ENCODE peak calls at places on chromosomes 6 and 20, in four cellular contexts. One of them, this sample, is unnamed.

GRCh38 chr20:8005033-8005432 is 14.5 kb downstream of the TMX4 start:
- DNase-seq in cardiac fibroblast: no peak
- DNase-seq in activated gamma-delta T cell treated with Interleukin-2 at 50 U/mL for 16 hours: no peak
- DNase-seq in nephron progenitor cell: no peak
- DNase-seq in this sample: no peak

GRCh38 chr6:54335871-54336270 is 27.6 kb downstream of the TINAG start:
- DNase-seq in cardiac fibroblast: peak
- DNase-seq in nephron progenitor cell: no peak
- DNase-seq in activated gamma-delta T cell treated with Interleukin-2 at 50 U/mL for 16 hours: no peak
- DNase-seq in this sample: peak

GRCh38 chr6:46628498-46628897 is 24.1 kb downstream of the CYP39A1 start:
- DNase-seq in activated gamma-delta T cell treated with Interleukin-2 at 50 U/mL for 16 hours: no peak
- DNase-seq in cardiac fibroblast: no peak
- DNase-seq in nephron progenitor cell: no peak
- DNase-seq in this sample: no peak

GRCh38 chr20:32638848-32639247 is 34.9 kb downstream of the C20orf203 start:
- DNase-seq in activated gamma-delta T cell treated with Interleukin-2 at 50 U/mL for 16 hours: no peak
- DNase-seq in cardiac fibroblast: no peak
- DNase-seq in nephron progenitor cell: no peak
- DNase-seq in this sample: no peak

GRCh38 chr6:133764011-133764812 is 124.7 kb upstream of the TCF21 start:
- DNase-seq in activated gamma-delta T cell treated with Interleukin-2 at 50 U/mL for 16 hours: no peak
- DNase-seq in nephron progenitor cell: no peak
- DNase-seq in cardiac fibroblast: peak
- DNase-seq in this sample: peak

GRCh38 chr6:127298475-127298874 is 31.8 kb downstream of the RNF146 start:
- DNase-seq in activated gamma-delta T cell treated with Interleukin-2 at 50 U/mL for 16 hours: no peak
- DNase-seq in cardiac fibroblast: peak
- DNase-seq in nephron progenitor cell: no peak
- DNase-seq in this sample: no peak

GRCh38 chr20:8914421-8914820 is 154.5 kb upstream of the PLCB4 start:
- DNase-seq in nephron progenitor cell: no peak
- DNase-seq in activated gamma-delta T cell treated with Interleukin-2 at 50 U/mL for 16 hours: no peak
- DNase-seq in cardiac fibroblast: no peak
- DNase-seq in this sample: no peak

GRCh38 chr6:125918681-125919566 is 37.6 kb upstream of the HINT3 start:
- DNase-seq in nephron progenitor cell: no peak
- DNase-seq in cardiac fibroblast: peak
- DNase-seq in activated gamma-delta T cell treated with Interleukin-2 at 50 U/mL for 16 hours: no peak
- DNase-seq in this sample: peak

GRCh38 chr6:151493495-151494234 is at the start of gene CCDC170:
- DNase-seq in nephron progenitor cell: peak
- DNase-seq in activated gamma-delta T cell treated with Interleukin-2 at 50 U/mL for 16 hours: no peak
- DNase-seq in cardiac fibroblast: peak
- DNase-seq in this sample: peak

GRCh38 chr20:2402271-2402980 is 21.7 kb downstream of the TGM6 start:
- DNase-seq in activated gamma-delta T cell treated with Interleukin-2 at 50 U/mL for 16 hours: no peak
- DNase-seq in nephron progenitor cell: no peak
- DNase-seq in cardiac fibroblast: peak
- DNase-seq in this sample: no peak

GRCh38 chr6:11298651-11299420 is 66.4 kb upstream of the NEDD9 start:
- DNase-seq in cardiac fibroblast: peak
- DNase-seq in activated gamma-delta T cell treated with Interleukin-2 at 50 U/mL for 16 hours: peak
- DNase-seq in nephron progenitor cell: peak
- DNase-seq in this sample: no peak

GRCh38 chr20:21315138-21315537 is 12.0 kb downstream of the XRN2 start:
- DNase-seq in cardiac fibroblast: peak
- DNase-seq in nephron progenitor cell: no peak
- DNase-seq in activated gamma-delta T cell treated with Interleukin-2 at 50 U/mL for 16 hours: no peak
- DNase-seq in this sample: peak

GRCh38 chr6:163867518-163868292 is 453.2 kb downstream of the QKI start:
- DNase-seq in nephron progenitor cell: no peak
- DNase-seq in cardiac fibroblast: no peak
- DNase-seq in activated gamma-delta T cell treated with Interleukin-2 at 50 U/mL for 16 hours: no peak
- DNase-seq in this sample: no peak

GRCh38 chr6:83038246-83038645 is 27.4 kb downstream of the UBE3D start:
- DNase-seq in activated gamma-delta T cell treated with Interleukin-2 at 50 U/mL for 16 hours: no peak
- DNase-seq in nephron progenitor cell: no peak
- DNase-seq in cardiac fibroblast: no peak
- DNase-seq in this sample: no peak

GRCh38 chr20:53695797-53696527 is 102.3 kb upstream of the ZNF217 start:
- DNase-seq in activated gamma-delta T cell treated with Interleukin-2 at 50 U/mL for 16 hours: no peak
- DNase-seq in cardiac fibroblast: no peak
- DNase-seq in nephron progenitor cell: no peak
- DNase-seq in this sample: no peak

GRCh38 chr6:150410906-150411305 is 42.1 kb downstream of the IYD start:
- DNase-seq in activated gamma-delta T cell treated with Interleukin-2 at 50 U/mL for 16 hours: no peak
- DNase-seq in cardiac fibroblast: peak
- DNase-seq in nephron progenitor cell: no peak
- DNase-seq in this sample: no peak

GRCh38 chr6:10617008-10617696 is 77.3 kb downstream of the C6orf52 start:
- DNase-seq in nephron progenitor cell: no peak
- DNase-seq in cardiac fibroblast: no peak
- DNase-seq in activated gamma-delta T cell treated with Interleukin-2 at 50 U/mL for 16 hours: no peak
- DNase-seq in this sample: no peak

GRCh38 chr6:104187616-104188015 is 672.1 kb downstream of the HACE1 start:
- DNase-seq in activated gamma-delta T cell treated with Interleukin-2 at 50 U/mL for 16 hours: no peak
- DNase-seq in cardiac fibroblast: no peak
- DNase-seq in nephron progenitor cell: no peak
- DNase-seq in this sample: no peak

GRCh38 chr20:53321596-53321995 is 272.0 kb downstream of the ZNF217 start:
- DNase-seq in nephron progenitor cell: no peak
- DNase-seq in cardiac fibroblast: no peak
- DNase-seq in activated gamma-delta T cell treated with Interleukin-2 at 50 U/mL for 16 hours: no peak
- DNase-seq in this sample: no peak

GRCh38 chr6:16591681-16592549 is 169.3 kb downstream of the ATXN1 start:
- DNase-seq in nephron progenitor cell: no peak
- DNase-seq in activated gamma-delta T cell treated with Interleukin-2 at 50 U/mL for 16 hours: no peak
- DNase-seq in cardiac fibroblast: peak
- DNase-seq in this sample: no peak

This sample was measured in fibroblast of gingiva.